ENCODE peak calls at places on chromosomes 3 and 15, in eight cellular contexts. P is fibroblast of lung, C is adrenal gland, Y is A673, D is heart left ventricle, L is suprapubic skin, Z is PC-3, R is spleen. A is an unnamed sample.

GRCh38 chr3:229262-229661 is 32.7 kb downstream of the CHL1 start:
- DNase-seq in R (no peak), P (no peak), Z (no peak), C (no peak), L (no peak), Y (no peak), D (no peak), A (no peak)

GRCh38 chr15:90004671-90005070 is 3.5 kb downstream of the ZNF710 start:
- DNase-seq in C (peak), R (peak), L (peak), Z (peak), D (no peak), P (peak), Y (no peak), A (no peak)

GRCh38 chr15:67456677-67457529 is 64.0 kb upstream of the C15orf61 start:
- DNase-seq in Y (peak), L (peak), Z (peak), R (peak), C (peak), P (peak), D (peak), A (peak)

GRCh38 chr3:161890147-161890625 is 393.6 kb downstream of the OTOL1 start:
- DNase-seq in D (peak), L (no peak), Y (peak), Z (peak), C (peak), P (peak), R (no peak), A (no peak)

GRCh38 chr3:32106929-32107362 is 526 bp downstream of the GPD1L start:
- DNase-seq in L (no peak), Y (no peak), D (peak), C (peak), P (peak), Z (peak), R (no peak), A (peak)

GRCh38 chr15:50686468-50687301 is at the start of gene TRPM7:
- DNase-seq in Z (peak), R (peak), Y (peak), D (peak), L (peak), P (peak), C (peak), A (peak)

GRCh38 chr15:66899555-66900350 is 165.6 kb upstream of the SMAD3 start:
- DNase-seq in P (peak), Y (no peak), C (no peak), R (no peak), D (no peak), Z (peak), L (no peak), A (no peak)

GRCh38 chr3:31077021-31077601 is 182.7 kb upstream of the GADL1 start:
- DNase-seq in Y (peak), R (no peak), L (no peak), D (no peak), Z (peak), C (peak), P (peak), A (no peak)

GRCh38 chr3:28013864-28014473 is 227.4 kb upstream of the CMC1 start:
- DNase-seq in R (no peak), Z (no peak), L (no peak), P (no peak), D (no peak), C (no peak), Y (peak), A (no peak)

GRCh38 chr15:63945838-63946298 is 100.4 kb downstream of the DAPK2 start:
- DNase-seq in P (peak), Z (peak), L (no peak), D (no peak), R (no peak), C (peak), Y (no peak), A (no peak)

DNA sequence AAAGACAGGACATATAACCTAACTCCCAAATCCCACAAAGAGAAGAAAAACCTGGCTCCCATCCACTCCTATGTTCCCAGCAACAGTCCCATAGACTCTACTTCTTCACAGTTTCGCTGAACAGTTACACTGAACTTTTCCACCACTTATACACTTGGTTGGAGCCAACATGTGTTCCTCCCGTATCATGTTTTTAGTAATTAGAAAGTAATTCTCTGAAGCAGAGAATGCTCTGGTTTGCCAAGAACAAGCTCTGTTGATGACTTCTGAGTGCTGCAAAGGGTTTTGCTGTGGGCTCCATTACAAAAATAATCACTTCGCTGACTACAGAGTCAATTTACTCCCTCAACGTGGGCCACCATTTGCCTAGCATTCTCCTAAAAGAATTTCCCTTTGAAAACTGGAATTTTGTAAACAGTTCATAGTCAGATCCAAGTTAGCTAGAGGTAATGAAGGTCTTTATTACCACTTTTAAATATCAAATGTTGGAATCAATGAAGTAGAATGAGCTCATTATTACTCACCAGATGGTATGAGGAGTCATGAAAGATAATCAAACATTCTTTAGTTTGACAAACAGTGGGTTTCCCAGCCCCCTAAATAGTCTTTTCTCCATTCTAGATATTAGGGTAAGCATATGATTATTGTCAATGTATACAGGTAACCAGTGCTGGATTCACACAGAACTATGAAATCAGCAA is 455.8 kb upstream of the THBS1 start:
- DNase-seq in D (no peak), Z (peak), R (no peak), P (peak), Y (no peak), L (no peak), C (no peak), A (no peak)
- H3K27ac ChIP-seq in D (no peak), Z (peak), R (no peak), P (peak), Y (no peak), L (no peak), C (no peak), A (no peak)

GRCh38 chr3:45480871-45481270 is 92.5 kb downstream of the LARS2 start:
- DNase-seq in R (no peak), Y (no peak), P (no peak), Z (no peak), D (no peak), C (no peak), L (no peak), A (no peak)

GRCh38 chr3:45480218-45480617 is 91.8 kb downstream of the LARS2 start:
- DNase-seq in Z (peak), R (no peak), C (no peak), P (peak), L (no peak), Y (no peak), D (no peak), A (no peak)

GRCh38 chr3:45477026-45477725 is 88.8 kb downstream of the LARS2 start:
- DNase-seq in Z (no peak), P (peak), R (no peak), L (no peak), D (no peak), Y (no peak), C (no peak), A (no peak)

GRCh38 chr3:45477838-45478237 is 89.5 kb downstream of the LARS2 start:
- DNase-seq in C (no peak), D (no peak), Y (no peak), L (no peak), P (no peak), R (no peak), Z (no peak), A (no peak)

GRCh38 chr3:45479627-45480026 is 91.3 kb downstream of the LARS2 start:
- DNase-seq in D (no peak), L (no peak), Z (peak), C (no peak), R (no peak), Y (peak), P (peak), A (no peak)
- H3K27ac ChIP-seq in D (no peak), L (no peak), Z (no peak), C (no peak), R (no peak), Y (no peak), P (peak), A (no peak)

GRCh38 chr15:74289671-74290070 is 53.5 kb downstream of the CCDC33 start:
- DNase-seq in D (no peak), P (peak), C (no peak), R (no peak), Y (no peak), Z (no peak), L (no peak), A (no peak)
- H3K27ac ChIP-seq in D (no peak), P (no peak), C (no peak), R (no peak), Y (no peak), Z (no peak), L (no peak), A (no peak)

DNA sequence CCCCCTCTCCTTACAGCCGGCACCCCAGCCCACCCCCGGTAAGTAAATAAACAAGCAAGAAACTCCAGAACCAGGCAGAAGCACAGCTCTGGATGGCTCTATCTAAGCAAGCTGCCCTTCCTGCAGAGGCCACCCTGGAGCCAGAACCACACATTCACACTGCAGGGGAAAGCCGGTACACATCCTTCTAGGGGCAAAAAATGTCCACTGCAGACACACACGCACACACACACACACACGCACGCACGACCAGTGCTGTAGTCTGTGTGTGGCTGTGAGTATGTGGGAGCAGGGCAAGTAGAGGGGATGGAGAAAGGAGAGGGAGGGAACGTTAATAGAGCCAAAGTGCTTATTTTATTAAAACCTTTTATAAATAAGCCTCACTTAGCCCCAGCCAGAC is 63.8 kb downstream of the ADCY5 start:
- DNase-seq in R (peak), C (no peak), L (no peak), Y (no peak), Z (no peak), P (peak), D (peak), A (no peak)
- H3K27ac ChIP-seq in R (peak), C (no peak), L (no peak), Y (no peak), Z (no peak), P (no peak), D (peak), A (no peak)

DNA sequence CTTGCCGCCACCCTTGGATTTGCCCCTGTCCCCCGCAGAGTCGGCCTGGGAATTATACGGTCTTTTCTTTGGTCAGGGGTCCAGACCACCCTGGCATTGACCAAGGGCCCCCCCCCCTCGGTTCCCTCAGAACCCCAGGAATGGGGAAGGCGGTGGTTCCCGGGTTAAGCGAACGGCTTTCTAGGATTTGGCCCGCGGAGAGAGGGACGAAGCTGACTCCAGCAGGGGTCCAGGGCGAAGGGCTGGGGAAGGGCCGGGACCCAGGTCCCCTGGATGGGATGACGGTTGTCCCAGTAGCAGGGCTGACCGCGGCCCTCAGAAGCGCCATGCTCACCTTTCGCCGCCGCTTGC is 282 bp downstream of the RRP9 start:
- DNase-seq in D (no peak), C (no peak), Z (no peak), R (no peak), P (no peak), Y (no peak), L (no peak), A (no peak)
- H3K27ac ChIP-seq in D (peak), C (peak), Z (peak), R (peak), P (peak), Y (peak), L (peak), A (peak)

DNA sequence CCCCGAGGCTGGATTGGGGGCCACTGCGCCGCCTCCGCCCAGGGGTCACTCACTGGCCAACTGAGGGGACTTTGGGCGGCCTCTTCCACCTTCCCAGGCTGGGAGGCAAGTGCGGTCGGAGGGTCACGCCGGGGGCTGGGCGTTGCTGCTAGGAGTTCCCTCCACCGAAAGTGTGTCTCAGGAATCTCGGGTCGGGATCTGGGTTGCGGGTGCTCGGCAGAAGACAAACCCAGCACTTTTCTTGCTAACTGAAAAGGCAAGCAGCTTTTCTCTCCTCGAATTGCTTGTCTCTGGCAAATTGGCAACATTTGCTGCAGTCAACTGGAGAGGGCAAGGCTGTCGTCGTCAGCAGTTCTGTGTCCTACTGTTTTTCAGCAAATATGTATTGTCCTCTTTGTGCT is 376 bp upstream of the SLC30A4 start:
- DNase-seq in L (peak), P (peak), D (no peak), Z (peak), Y (peak), R (no peak), C (peak), A (no peak)
- H3K27ac ChIP-seq in L (peak), P (no peak), D (peak), Z (no peak), Y (no peak), R (peak), C (peak), A (peak)

A was measured in substantia nigra.